ENCODE peak calls at places on chromosome 5, in four cellular contexts. C is gastrocnemius medialis, R is choroid plexus epithelial cell, T is heart left ventricle. A is an unnamed sample.

GRCh38 chr5:153749941-153750340 is 259.5 kb downstream of the GRIA1 start:
- DNase-seq in C (no peak), R (no peak), T (no peak), A (no peak)

GRCh38 chr5:83837261-83837894 is 116.7 kb upstream of the HAPLN1 start:
- DNase-seq in C (no peak), R (no peak), T (no peak), A (no peak)

GRCh38 chr5:39138892-39139291 is 64.7 kb upstream of the RICTOR start:
- DNase-seq in C (no peak), R (peak), T (no peak), A (no peak)

GRCh38 chr5:149822310-149822709 is 92.2 kb downstream of the PPARGC1B start:
- DNase-seq in C (no peak), R (no peak), T (no peak), A (peak)

GRCh38 chr5:168607946-168608345 is 28.8 kb upstream of the PANK3 start:
- DNase-seq in C (no peak), R (no peak), T (no peak), A (no peak)

GRCh38 chr5:149550267-149550582 is 1.0 kb downstream of the CSNK1A1 start:
- DNase-seq in C (no peak), R (peak), T (no peak), A (no peak)

GRCh38 chr5:90793183-90793582 is 234.6 kb downstream of the ADGRV1 start:
- DNase-seq in C (no peak), R (no peak), T (no peak), A (no peak)

GRCh38 chr5:141637266-141637692 is 482 bp downstream of the RELL2 start:
- DNase-seq in C (no peak), R (no peak), T (peak), A (no peak)

GRCh38 chr5:143399616-143400540 is 3.6 kb downstream of the NR3C1 start:
- DNase-seq in C (no peak), R (no peak), T (no peak), A (no peak)

GRCh38 chr5:137310051-137310730 is 188.9 kb downstream of the SPOCK1 start:
- DNase-seq in C (no peak), R (peak), T (no peak), A (no peak)

DNA sequence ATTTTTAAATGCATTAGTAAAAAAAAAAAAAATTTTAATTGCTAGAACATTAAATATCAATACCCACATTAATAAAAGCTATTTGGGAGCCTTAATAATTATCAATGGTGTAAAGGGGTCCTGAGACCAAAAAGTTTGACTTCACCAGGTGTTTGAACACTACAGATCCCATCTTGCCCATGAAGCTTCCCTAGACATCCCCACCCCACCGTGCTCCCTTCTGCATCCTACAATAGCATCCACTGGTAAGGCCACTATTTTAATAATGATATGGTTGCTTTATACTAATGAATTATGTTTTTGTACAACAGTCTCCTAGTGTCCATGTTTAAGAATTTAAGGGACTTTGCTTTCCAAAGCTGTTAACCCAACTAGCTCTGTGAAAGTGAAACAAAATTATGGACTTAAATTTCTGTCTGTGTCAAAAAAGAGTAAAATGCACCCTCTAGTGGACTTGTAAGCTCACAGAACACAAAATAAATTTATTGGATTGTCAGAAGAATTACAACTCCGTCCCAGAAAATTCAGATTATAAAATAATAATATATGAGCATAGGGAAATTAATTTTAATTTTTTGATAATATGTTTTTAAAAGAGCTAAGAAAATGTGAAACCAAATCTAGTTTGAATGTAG is 76.0 kb downstream of the ARL15 start:
- DNase-seq in C (no peak), R (peak), T (no peak), A (no peak)
- TF ChIP-seq CTCF in C (no peak), R (peak), T (peak), A (peak)

DNA sequence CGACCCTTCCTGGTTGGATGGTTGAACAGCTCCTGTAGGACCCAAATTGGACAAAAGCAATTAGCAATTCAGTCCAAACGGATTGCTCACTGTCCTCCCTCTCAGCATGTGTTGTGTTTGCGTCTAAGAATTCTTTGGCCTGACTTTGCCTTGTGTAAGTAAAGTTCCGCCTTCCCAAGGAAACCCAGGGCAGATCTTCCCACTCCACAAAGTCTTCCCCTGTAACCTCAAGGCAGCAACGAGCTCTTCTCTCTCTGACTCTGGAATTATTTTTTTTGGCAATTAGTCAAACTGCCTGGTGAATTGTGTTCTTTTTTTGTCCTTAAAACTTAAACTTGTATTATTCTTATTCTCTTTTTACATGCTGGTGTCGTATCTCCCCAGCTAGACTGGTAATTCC is 20.7 kb upstream of the BASP1 start:
- DNase-seq in C (no peak), R (peak), T (no peak), A (no peak)
- H3K4me3 ChIP-seq in C (no peak), R (no peak), T (no peak), A (no peak)

DNA sequence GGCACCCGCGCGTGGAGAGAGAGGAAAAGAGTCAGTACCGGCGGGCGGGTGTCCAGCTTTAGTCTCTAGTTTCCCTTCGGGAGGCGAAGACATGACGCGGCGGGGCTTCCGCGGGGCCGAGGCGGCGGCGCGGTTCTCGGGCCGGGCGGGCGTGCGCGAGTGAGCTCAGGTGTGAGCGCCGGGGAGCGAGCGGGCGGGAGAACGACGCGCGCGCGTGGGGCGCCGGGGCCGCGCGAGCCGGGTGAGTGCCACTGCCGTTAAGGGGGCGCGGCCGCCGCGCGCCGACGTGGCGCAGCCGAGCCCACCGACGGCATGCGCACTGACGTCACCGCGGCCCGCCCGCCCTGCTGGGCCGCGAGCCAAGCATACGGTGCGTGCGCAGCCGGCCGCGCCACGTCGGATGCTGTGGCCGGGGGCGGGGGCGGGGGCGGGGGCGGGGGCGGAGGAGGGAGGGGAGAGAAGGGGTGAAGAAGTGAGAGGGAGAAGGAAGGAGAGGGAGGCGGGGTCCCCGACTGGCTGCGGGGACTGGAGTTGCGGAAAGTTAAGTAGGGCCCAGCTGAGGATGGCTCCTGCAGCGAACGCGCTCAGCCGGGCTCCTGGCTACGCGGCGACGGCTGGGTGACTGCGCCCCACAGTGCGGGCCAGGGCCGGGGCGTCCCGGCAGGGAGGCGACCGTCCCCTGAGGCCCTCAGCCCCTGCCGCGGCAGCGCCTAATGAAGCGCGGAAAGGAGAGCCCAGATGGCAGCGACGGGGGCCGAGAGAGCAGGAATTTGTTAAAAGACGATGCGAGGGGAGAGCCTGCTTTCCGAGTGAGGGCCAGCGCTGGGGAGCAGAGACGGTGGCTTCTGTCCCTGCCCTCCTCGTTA is at the start of gene DAP:
- DNase-seq in C (peak), R (peak), T (peak), A (peak)
- TF ChIP-seq CTCF in C (no peak), R (no peak), T (no peak), A (no peak)

GRCh38 chr5:88873447-88873846 is 9.5 kb downstream of the MEF2C start:
- DNase-seq in C (no peak), R (no peak), T (no peak), A (no peak)

GRCh38 chr5:88876714-88877113 is 6.3 kb downstream of the MEF2C start:
- DNase-seq in C (no peak), R (no peak), T (no peak), A (no peak)

GRCh38 chr5:88870280-88870679 is 12.7 kb downstream of the MEF2C start:
- DNase-seq in C (no peak), R (no peak), T (no peak), A (no peak)

GRCh38 chr5:88875609-88876234 is 7.3 kb downstream of the MEF2C start:
- DNase-seq in C (no peak), R (peak), T (no peak), A (no peak)

GRCh38 chr5:88872971-88873370 is 10.0 kb downstream of the MEF2C start:
- DNase-seq in C (no peak), R (no peak), T (no peak), A (no peak)
- H3K4me3 ChIP-seq in C (no peak), R (no peak), T (peak), A (no peak)

GRCh38 chr5:86983208-86983607 is 284.5 kb upstream of the RASA1 start:
- DNase-seq in C (no peak), R (no peak), T (no peak), A (no peak)

GRCh38 chr5:86981898-86982297 is 285.8 kb upstream of the RASA1 start:
- DNase-seq in C (no peak), R (no peak), T (no peak), A (no peak)

GRCh38 chr5:86986837-86987236 is 280.8 kb upstream of the RASA1 start:
- DNase-seq in C (no peak), R (no peak), T (no peak), A (no peak)
- TF ChIP-seq CTCF in C (no peak), R (no peak), T (no peak), A (no peak)

GRCh38 chr5:59893061-59893435 is 478 bp downstream of the PDE4D start:
- DNase-seq in C (no peak), R (no peak), T (no peak), A (no peak)

GRCh38 chr5:59897075-59897474 is 3.5 kb upstream of the PDE4D start:
- DNase-seq in C (no peak), R (no peak), T (no peak), A (no peak)

DNA sequence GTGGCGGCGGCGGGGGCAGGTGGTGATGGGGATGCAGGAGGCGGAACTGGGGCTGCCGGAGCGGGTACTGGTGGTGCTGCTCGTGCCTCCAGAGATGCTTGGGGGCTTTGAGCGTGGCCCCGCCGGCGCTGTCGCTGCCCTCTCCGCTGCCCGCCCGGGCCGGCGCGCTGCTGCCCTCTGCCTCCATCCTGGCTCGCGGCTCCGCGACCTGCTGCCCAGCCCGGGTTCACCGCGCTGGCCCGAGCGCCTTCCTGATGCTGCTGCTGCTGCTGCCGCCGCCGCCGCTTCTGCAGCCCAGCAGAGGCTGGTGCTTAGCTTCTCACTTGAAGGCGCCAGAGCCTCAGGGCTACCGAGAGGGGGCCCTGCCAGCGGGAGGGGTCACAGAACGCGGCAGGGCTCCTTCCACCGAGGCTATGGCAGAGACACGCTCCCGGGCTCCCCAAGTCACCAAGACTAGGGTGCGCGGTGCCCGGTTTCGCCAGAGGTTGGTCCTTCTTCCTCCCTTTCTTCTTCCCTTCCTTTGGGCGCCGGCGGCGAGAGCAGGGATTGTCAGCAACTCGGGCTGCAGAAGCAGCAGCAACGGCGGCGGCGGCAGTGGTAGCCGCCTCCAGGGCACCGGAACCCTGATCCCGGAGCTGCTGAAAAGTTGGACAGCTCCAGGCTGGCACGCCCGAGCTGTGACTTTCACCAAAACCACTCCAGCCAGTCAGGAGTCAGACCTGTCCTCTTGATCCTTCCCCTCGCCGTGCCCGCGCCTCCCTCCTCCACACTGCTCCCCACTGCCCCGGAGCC is at the start of gene PDE4D:
- DNase-seq in C (no peak), R (peak), T (peak), A (peak)
- H3K4me3 ChIP-seq in C (peak), R (peak), T (peak), A (peak)

GRCh38 chr5:50655067-50655809 is 11.2 kb upstream of the PARP8 start:
- DNase-seq in C (no peak), R (no peak), T (no peak), A (no peak)
- TF ChIP-seq CTCF in C (no peak), R (no peak), T (no peak), A (no peak)

A was measured in lower lobe of right lung.